ENCODE peak calls at places on chromosome X, in four cellular contexts. K, F, Z and E are unnamed samples.

GRCh38 chrX:152637649-152638442 is at the start of gene GABRQ:
- DNase-seq in K (no peak), F (no peak), Z (no peak), E (no peak)

GRCh38 chrX:133726211-133726630 is 259.2 kb downstream of the GPC3 start:
- DNase-seq in K (peak), F (no peak), Z (no peak), E (no peak)

GRCh38 chrX:22666441-22666840 is 333.3 kb upstream of the DDX53 start:
- DNase-seq in K (no peak), F (no peak), Z (no peak), E (no peak)

GRCh38 chrX:151902813-151903591 is 9.7 kb upstream of the MAGEA4 start:
- DNase-seq in K (peak), F (no peak), Z (peak), E (no peak)

GRCh38 chrX:27600686-27601085 is 10.5 kb downstream of the DCAF8L2 start:
- DNase-seq in K (no peak), F (no peak), Z (no peak), E (no peak)

GRCh38 chrX:143757375-143757774 is 36.8 kb upstream of the SPANXN2 start:
- DNase-seq in K (no peak), F (no peak), Z (no peak), E (no peak)

GRCh38 chrX:37684918-37685317 is 673 bp upstream of the XK start:
- DNase-seq in K (no peak), F (no peak), Z (no peak), E (no peak)

GRCh38 chrX:110003167-110004156 is 548 bp downstream of the TMEM164 start:
- DNase-seq in K (no peak), F (no peak), Z (peak), E (no peak)

GRCh38 chrX:115318139-115318538 is 28.6 kb downstream of the LUZP4 start:
- DNase-seq in K (no peak), F (no peak), Z (no peak), E (no peak)

GRCh38 chrX:140507982-140508305 is 3.1 kb upstream of the SOX3 start:
- DNase-seq in K (no peak), F (no peak), Z (no peak), E (no peak)

GRCh38 chrX:8939344-8939743 is 94.6 kb downstream of the FAM9B start:
- DNase-seq in K (no peak), F (no peak), Z (no peak), E (no peak)

GRCh38 chrX:75547783-75548182 is 24.9 kb upstream of the ZDHHC15 start:
- DNase-seq in K (no peak), F (no peak), Z (no peak), E (no peak)

GRCh38 chrX:45852884-45853283 is 652.2 kb upstream of the DIPK2B start:
- DNase-seq in K (no peak), F (no peak), Z (no peak), E (no peak)

GRCh38 chrX:121455890-121456289 is 408.5 kb downstream of the GLUD2 start:
- DNase-seq in K (no peak), F (no peak), Z (no peak), E (no peak)

GRCh38 chrX:17818729-17819128 is 42.4 kb downstream of the RAI2 start:
- DNase-seq in K (no peak), F (no peak), Z (no peak), E (no peak)

GRCh38 chrX:22969416-22969815 is 30.3 kb upstream of the DDX53 start:
- DNase-seq in K (no peak), F (no peak), Z (no peak), E (no peak)

GRCh38 chrX:151227637-151228036 is 51.3 kb downstream of the GPR50 start:
- DNase-seq in K (no peak), F (no peak), Z (no peak), E (no peak)

GRCh38 chrX:46500054-46500453 is 45.2 kb downstream of the ZNF674 start:
- DNase-seq in K (no peak), F (no peak), Z (no peak), E (no peak)

GRCh38 chrX:143027262-143027661 is 1.5 kb downstream of the SPANXN4 start:
- DNase-seq in K (no peak), F (no peak), Z (no peak), E (no peak)

GRCh38 chrX:118824173-118824782 is 654 bp downstream of the ZCCHC12 start:
- DNase-seq in K (no peak), F (no peak), Z (no peak), E (no peak)

GRCh38 chrX:68894513-68895338 is 65.9 kb downstream of the EFNB1 start:
- DNase-seq in K (no peak), F (peak), Z (peak), E (no peak)

GRCh38 chrX:74788545-74789086 is 136.6 kb downstream of the NEXMIF start:
- DNase-seq in K (no peak), F (no peak), Z (no peak), E (no peak)

GRCh38 chrX:115226929-115227328 is 7.0 kb downstream of the LRCH2 start:
- DNase-seq in K (no peak), F (no peak), Z (no peak), E (no peak)

GRCh38 chrX:3717742-3718420 is 4.4 kb upstream of the PRKX start:
- DNase-seq in K (no peak), F (no peak), Z (no peak), E (no peak)

GRCh38 chrX:85836868-85837267 is 210.5 kb downstream of the CHM start:
- DNase-seq in K (peak), F (no peak), Z (no peak), E (no peak)

GRCh38 chrX:13376857-13377441 is 57.1 kb upstream of the ATXN3L start:
- DNase-seq in K (peak), F (no peak), Z (peak), E (no peak)

GRCh38 chrX:118353081-118353850 is 7.4 kb downstream of the WDR44 start:
- DNase-seq in K (no peak), F (no peak), Z (no peak), E (no peak)

GRCh38 chrX:110226931-110227330 is 91.0 kb downstream of the AMMECR1 start:
- DNase-seq in K (no peak), F (no peak), Z (no peak), E (no peak)

GRCh38 chrX:76253432-76253831 is 80.6 kb downstream of the PBDC1 start:
- DNase-seq in K (peak), F (peak), Z (peak), E (peak)

GRCh38 chrX:47446431-47446830 is 36.6 kb downstream of the ZNF41 start:
- DNase-seq in K (no peak), F (no peak), Z (no peak), E (no peak)

GRCh38 chrX:22922961-22923360 is 76.8 kb upstream of the DDX53 start:
- DNase-seq in K (peak), F (no peak), Z (no peak), E (no peak)

GRCh38 chrX:74383611-74384010 is 37.7 kb upstream of the SLC16A2 start:
- DNase-seq in K (no peak), F (peak), Z (peak), E (no peak)

GRCh38 chrX:77342028-77342427 is 105.2 kb upstream of the FGF16 start:
- DNase-seq in K (no peak), F (no peak), Z (no peak), E (no peak)

GRCh38 chrX:67724359-67725110 is 180.7 kb downstream of the AR start:
- DNase-seq in K (no peak), F (no peak), Z (no peak), E (no peak)

DNA sequence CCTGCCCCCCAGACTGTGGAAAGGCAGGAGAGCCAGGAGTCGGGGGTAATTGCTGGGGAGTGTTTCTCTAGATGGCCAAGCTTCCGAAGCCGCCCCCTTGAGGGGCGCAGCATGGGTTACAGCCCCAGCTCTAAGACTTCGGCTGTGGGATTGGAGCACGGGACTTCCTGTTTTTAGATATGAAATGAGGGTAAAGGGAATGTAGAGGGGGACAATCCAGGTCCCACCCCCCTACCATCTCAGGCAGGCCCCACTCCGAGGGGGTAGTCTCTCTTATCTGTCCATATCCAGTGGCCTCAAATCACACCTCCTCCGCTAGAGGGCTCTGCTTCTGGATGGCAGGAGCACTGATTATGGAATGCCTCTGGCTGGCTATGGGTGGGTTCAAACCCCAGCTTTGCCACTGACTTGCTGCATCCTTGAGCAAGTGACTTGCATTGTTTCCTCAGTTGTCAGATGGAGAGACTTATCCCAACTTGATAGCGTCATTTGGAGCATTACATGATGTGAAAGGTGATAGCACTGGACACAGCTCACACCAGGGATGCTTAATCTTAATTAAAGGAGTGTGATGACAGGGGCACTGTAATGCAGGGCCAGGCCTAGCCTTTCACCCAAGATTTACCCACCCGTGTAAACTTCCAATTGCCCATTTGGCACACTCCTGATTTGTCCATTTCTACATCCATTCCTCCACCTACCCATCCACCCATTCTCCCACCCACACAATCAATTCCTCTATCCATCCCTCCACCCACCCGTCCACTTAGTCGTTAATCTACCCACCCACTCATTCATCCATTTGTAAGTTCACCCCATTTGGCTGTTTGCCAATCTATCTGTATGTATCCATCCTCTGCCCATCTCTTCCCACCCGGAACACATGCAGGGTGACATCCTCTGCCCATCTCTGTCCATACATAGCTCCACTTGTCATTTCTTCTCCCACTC is 845 bp upstream of the KCND1 start:
- DNase-seq in K (no peak), F (peak), Z (peak), E (no peak)
- H3K4me3 ChIP-seq in K (peak), F (no peak), Z (peak), E (no peak)

GRCh38 chrX:26442340-26442739 is 226.4 kb downstream of the MAGEB5 start:
- DNase-seq in K (no peak), F (no peak), Z (no peak), E (no peak)
- TF ChIP-seq CTCF in K (peak), F (no peak), Z (no peak), E (no peak)

GRCh38 chrX:107450823-107451509 is 1.5 kb downstream of the FRMPD3 start:
- DNase-seq in K (no peak), F (peak), Z (no peak), E (no peak)
- H3K4me3 ChIP-seq in K (no peak), F (peak), Z (no peak), E (no peak)

GRCh38 chrX:147803948-147804347 is 107.8 kb upstream of the FMR1 start:
- DNase-seq in K (no peak), F (no peak), Z (no peak), E (no peak)
- TF ChIP-seq CTCF in K (no peak), F (no peak), Z (peak), E (peak)

GRCh38 chrX:100979881-100980607 is 10.5 kb downstream of the ARL13A start:
- DNase-seq in K (no peak), F (no peak), Z (no peak), E (no peak)
- H3K4me3 ChIP-seq in K (no peak), F (no peak), Z (no peak), E (no peak)

GRCh38 chrX:1511829-1512228 is 25.2 kb downstream of the P2RY8 start:
- DNase-seq in K (no peak), F (no peak), Z (no peak), E (no peak)
- TF ChIP-seq CTCF in K (no peak), F (no peak), Z (no peak), E (no peak)

GRCh38 chrX:65673857-65674350 is 6.5 kb downstream of the MSN start:
- DNase-seq in K (no peak), F (no peak), Z (no peak), E (no peak)
- H3K4me3 ChIP-seq in K (no peak), F (peak), Z (no peak), E (peak)

DNA sequence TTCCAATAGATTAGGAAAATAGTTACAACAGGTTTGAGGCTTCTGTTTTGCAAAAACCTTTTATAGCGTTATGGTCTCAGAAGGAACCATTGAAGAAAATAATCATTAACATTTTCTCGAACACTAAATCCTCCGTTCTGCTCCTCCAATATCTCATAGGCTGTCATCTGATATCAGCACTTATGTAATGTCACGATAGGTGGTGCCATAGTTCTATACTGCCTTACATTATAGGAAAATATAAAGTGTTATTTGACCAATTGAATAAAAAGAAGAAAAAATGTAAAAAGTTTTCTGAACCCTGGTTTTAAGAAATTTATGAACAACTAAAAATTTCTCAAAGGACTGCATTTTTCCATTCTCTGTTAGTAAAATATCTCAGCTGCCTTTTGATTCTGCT is 291.4 kb downstream of the RPA4 start:
- DNase-seq in K (no peak), F (no peak), Z (no peak), E (no peak)
- TF ChIP-seq CTCF in K (no peak), F (no peak), Z (no peak), E (no peak)

GRCh38 chrX:39418936-39419659 is 617.8 kb downstream of the MID1IP1 start:
- DNase-seq in K (no peak), F (no peak), Z (peak), E (no peak)

GRCh38 chrX:39416547-39417262 is 615.4 kb downstream of the MID1IP1 start:
- DNase-seq in K (no peak), F (no peak), Z (no peak), E (no peak)

GRCh38 chrX:39414290-39414847 is 613.1 kb downstream of the MID1IP1 start:
- DNase-seq in K (no peak), F (no peak), Z (no peak), E (no peak)

GRCh38 chrX:39418132-39418935 is 617.1 kb downstream of the MID1IP1 start:
- DNase-seq in K (no peak), F (no peak), Z (no peak), E (no peak)
- H3K4me3 ChIP-seq in K (no peak), F (no peak), Z (no peak), E (no peak)

DNA sequence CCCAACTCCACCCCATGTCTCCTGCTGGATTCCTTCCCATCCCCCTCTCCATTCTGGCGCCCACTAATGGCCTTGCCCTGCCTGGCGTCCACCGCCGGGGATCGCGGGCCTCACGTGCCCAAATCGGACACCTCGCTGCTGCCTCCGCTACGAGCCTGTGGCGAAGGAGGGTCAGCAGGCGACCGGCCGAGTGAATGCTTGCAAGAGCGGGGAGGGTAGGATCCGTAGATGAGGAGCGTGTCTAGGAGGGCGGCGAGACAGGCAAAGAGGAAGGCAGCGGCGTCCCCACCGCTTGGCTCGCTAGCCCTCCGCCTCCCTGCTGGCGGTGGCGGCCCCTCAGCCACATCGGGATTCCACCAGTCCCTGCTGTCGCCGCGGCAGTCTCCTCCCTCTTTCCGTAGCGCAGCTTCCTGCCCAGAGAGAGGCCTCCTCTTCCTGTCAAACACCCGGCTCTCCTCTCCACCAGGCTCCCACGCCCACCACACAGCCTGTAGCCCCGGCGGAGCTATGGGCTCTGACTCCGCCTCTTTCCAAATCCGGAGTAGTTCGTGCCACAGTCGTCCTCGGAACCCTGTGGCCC is at the start of gene SPIN2B:
- DNase-seq in K (peak), F (peak), Z (peak), E (peak)
- TF ChIP-seq CTCF in K (no peak), F (no peak), Z (no peak), E (no peak)